ENCODE peak calls at places on chromosomes 13 and 19, in five cellular contexts. B is H9, O is mesenchymal stem cell, G is IMR-90, W is neuronal stem cell. U is an unnamed sample.

GRCh38 chr19:13212759-13213330 is 62.6 kb downstream of the IER2 start:
- DNase-seq in B (peak), O (peak), G (peak), W (no peak), U (peak)

GRCh38 chr13:31046711-31047279 is 114.3 kb downstream of the TEX26 start:
- DNase-seq in B (no peak), O (peak), G (peak), W (no peak), U (peak)

GRCh38 chr19:3969435-3970312 is 1.2 kb downstream of the DAPK3 start:
- DNase-seq in B (peak), O (peak), G (peak), W (peak), U (peak)

GRCh38 chr19:7159105-7159933 is 89.8 kb downstream of the ZNF557 start:
- DNase-seq in B (no peak), O (peak), G (peak), W (no peak), U (no peak)

GRCh38 chr13:111904701-111905608 is 162.0 kb upstream of the SOX1 start:
- DNase-seq in B (peak), O (no peak), G (no peak), W (no peak), U (no peak)

GRCh38 chr19:17341386-17341785 is 4.0 kb downstream of the GTPBP3 start:
- DNase-seq in B (no peak), O (no peak), G (no peak), W (no peak), U (no peak)

GRCh38 chr13:45280751-45281634 is 60.0 kb downstream of the TPT1 start:
- DNase-seq in B (peak), O (peak), G (peak), W (peak), U (peak)

GRCh38 chr13:24039621-24040475 is 120.7 kb upstream of the SPATA13 start:
- DNase-seq in B (no peak), O (no peak), G (no peak), W (no peak), U (no peak)

GRCh38 chr19:294819-295686 is 3.9 kb upstream of the PLPP2 start:
- DNase-seq in B (peak), O (no peak), G (peak), W (no peak), U (peak)

GRCh38 chr13:70375718-70376117 is 267.5 kb upstream of the KLHL1 start:
- DNase-seq in B (no peak), O (no peak), G (no peak), W (no peak), U (no peak)

GRCh38 chr19:28843771-28844492 is 369.0 kb downstream of the UQCRFS1 start:
- DNase-seq in B (no peak), O (no peak), G (no peak), W (no peak), U (no peak)

GRCh38 chr19:28838909-28839308 is 374.0 kb downstream of the UQCRFS1 start:
- DNase-seq in B (no peak), O (no peak), G (no peak), W (no peak), U (no peak)

GRCh38 chr19:28839455-28839854 is 373.5 kb downstream of the UQCRFS1 start:
- DNase-seq in B (no peak), O (no peak), G (no peak), W (no peak), U (no peak)

GRCh38 chr19:28840891-28841290 is 372.1 kb downstream of the UQCRFS1 start:
- DNase-seq in B (no peak), O (no peak), G (no peak), W (no peak), U (peak)

GRCh38 chr19:28841531-28841930 is 371.4 kb downstream of the UQCRFS1 start:
- DNase-seq in B (no peak), O (no peak), G (no peak), W (no peak), U (no peak)
- H3K18ac ChIP-seq in B (peak), O (no peak), G (no peak), W (no peak), U (no peak)

GRCh38 chr19:45420871-45421270 is 2.8 kb downstream of the ERCC1 start:
- DNase-seq in B (no peak), O (no peak), G (no peak), W (no peak), U (no peak)

GRCh38 chr19:45423589-45424190 is at the start of gene ERCC1:
- DNase-seq in B (peak), O (peak), G (peak), W (peak), U (peak)

GRCh38 chr19:45424191-45425058 is 708 bp upstream of the ERCC1 start:
- DNase-seq in B (peak), O (peak), G (peak), W (no peak), U (peak)

GRCh38 chr19:45421953-45422498 is 1.7 kb downstream of the ERCC1 start:
- DNase-seq in B (no peak), O (no peak), G (no peak), W (no peak), U (no peak)

DNA sequence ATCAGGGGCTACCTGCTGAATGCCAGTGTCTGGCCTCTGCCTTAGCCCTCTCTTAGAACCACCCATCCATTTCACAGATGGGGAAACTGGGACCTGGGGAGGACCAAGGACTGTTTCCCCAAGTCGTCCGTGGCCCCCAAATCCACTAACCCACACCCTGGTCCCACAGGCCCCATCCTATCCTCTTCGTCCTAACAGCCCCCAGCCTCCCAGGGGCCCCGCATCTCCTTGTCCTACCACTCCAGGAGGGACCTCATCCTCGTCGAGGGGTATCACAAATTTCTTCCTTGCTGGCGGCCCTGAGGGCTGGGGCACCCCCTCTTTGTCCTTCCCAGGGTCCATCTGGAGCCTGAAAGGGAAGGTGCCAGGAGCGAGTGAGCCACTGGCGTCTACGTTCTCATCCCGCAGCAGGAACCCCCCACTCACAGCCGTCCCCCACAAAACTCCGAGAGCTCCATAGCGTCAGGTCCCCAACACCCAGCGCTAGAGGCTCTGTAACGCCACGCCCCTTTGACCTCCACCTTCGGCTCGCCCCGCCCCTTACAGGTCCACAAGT is 606 bp downstream of the ERCC1 start:
- DNase-seq in B (no peak), O (no peak), G (no peak), W (no peak), U (no peak)
- H3K4ac ChIP-seq in B (no peak), O (peak), G (peak), W (peak), U (peak)

GRCh38 chr13:51625555-51626345 is 41.5 kb downstream of the WDFY2 start:
- DNase-seq in B (no peak), O (no peak), G (no peak), W (no peak), U (no peak)

GRCh38 chr13:51624695-51625345 is 40.6 kb downstream of the WDFY2 start:
- DNase-seq in B (no peak), O (no peak), G (no peak), W (no peak), U (no peak)

GRCh38 chr13:51624207-51624606 is 39.9 kb downstream of the WDFY2 start:
- DNase-seq in B (no peak), O (no peak), G (no peak), W (no peak), U (no peak)

GRCh38 chr13:51628059-51628852 is 44.0 kb downstream of the WDFY2 start:
- DNase-seq in B (no peak), O (peak), G (no peak), W (no peak), U (no peak)

DNA sequence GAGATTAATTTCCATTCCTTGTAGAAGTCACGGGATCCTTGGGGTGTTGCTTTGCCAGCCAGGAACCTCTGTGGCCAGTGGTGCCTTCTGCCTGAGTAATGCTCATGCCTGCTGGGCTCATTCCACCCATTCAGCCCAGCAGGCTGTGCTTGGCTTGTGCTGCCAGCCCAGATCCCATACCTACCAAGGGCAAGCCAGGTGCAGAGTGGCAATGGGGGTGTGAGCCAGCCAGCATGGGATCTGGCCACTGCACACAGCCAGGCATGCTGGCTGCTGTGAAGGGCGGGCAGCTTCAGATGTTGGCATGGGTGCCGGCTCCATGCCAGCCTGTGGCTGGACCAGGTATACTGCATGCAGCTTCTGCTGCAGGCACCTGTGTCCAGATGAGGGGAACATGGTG is 42.5 kb downstream of the WDFY2 start:
- DNase-seq in B (no peak), O (no peak), G (no peak), W (no peak), U (no peak)
- H3K18ac ChIP-seq in B (no peak), O (peak), G (no peak), W (peak), U (no peak)

GRCh38 chr19:18373892-18374629 is 11.9 kb upstream of the GDF15 start:
- DNase-seq in B (peak), O (peak), G (peak), W (no peak), U (peak)

GRCh38 chr19:18368504-18369222 is 17.3 kb upstream of the GDF15 start:
- DNase-seq in B (no peak), O (no peak), G (no peak), W (no peak), U (no peak)

GRCh38 chr19:18377026-18377425 is 8.9 kb upstream of the GDF15 start:
- DNase-seq in B (no peak), O (no peak), G (no peak), W (no peak), U (no peak)

DNA sequence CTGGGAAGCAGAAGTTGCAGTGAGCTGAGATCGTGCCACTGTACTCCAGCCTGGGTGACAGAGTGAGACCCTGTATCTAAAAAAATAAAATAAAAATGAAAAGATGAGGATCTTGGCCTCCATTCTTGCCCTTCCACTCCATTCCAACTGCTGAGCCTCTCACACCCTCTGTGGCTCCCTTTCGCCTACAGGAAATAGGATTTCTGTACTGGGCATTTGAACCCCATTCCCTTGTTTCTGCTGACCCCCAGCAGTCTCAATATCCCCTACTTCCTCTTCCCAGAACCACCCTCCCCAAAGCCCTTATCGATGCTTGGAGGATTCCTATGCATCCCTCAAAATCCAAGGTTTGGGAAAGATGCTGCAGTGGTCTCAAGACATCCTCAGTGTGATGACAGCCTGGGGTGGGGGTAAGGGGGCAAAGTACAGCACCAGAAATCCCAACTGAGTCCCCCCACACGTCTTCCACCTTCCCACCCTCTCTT is 12.5 kb upstream of the GDF15 start:
- DNase-seq in B (no peak), O (no peak), G (no peak), W (no peak), U (no peak)
- H3K4ac ChIP-seq in B (peak), O (peak), G (peak), W (no peak), U (peak)

GRCh38 chr13:66635526-66635925 is 594.6 kb downstream of the PCDH9 start:
- DNase-seq in B (no peak), O (peak), G (peak), W (no peak), U (no peak)
- H3K18ac ChIP-seq in B (no peak), O (no peak), G (peak), W (no peak), U (no peak)

U was measured in mesendoderm.